ENCODE peak calls at places on chromosomes 13 and 19, in five cellular contexts. Q is stimulated activated CD4-positive, alpha-beta T cell treated with anti-CD3 and anti-CD28 coated beads, Interleukin-12 subunit alpha, Interleukin-12 subunit beta, amount 100 ng/mL, for 4 hours; P is nephron progenitor cell; V is stimulated activated CD8-positive, alpha-beta memory T cell treated with anti-CD3 and anti-CD28 coated beads, Interleukin-4, amount 100 ng/mL, for 1 hour; D is CD4-positive, alpha-beta T cell. M is an unnamed sample.
A peak's percentile ranks its signal among the peaks of the same experiment; 100 is the strongest.

GRCh38 chr13:39672378-39673132 is 17.1 kb downstream of the COG6 start:
- DNase-seq in V (no peak), P (no peak), D (no peak), Q (no peak), M (no peak)

GRCh38 chr13:62019858-62020257 is 604.2 kb upstream of the PCDH20 start:
- DNase-seq in P (no peak), Q (no peak), V (no peak), D (no peak), M (no peak)

GRCh38 chr19:18479964-18480723 is 41.7 kb downstream of the ELL start:
- DNase-seq in P (no peak), Q (no peak), V (no peak), D (no peak), M (no peak)

GRCh38 chr19:47697863-47698609 is 15.2 kb upstream of the EHD2 start:
- DNase-seq in D (peak; percentile 38), V (no peak), P (peak; percentile 77), Q (peak; percentile 51), M (peak; percentile 72)

GRCh38 chr19:51550848-51551672 is 19.6 kb upstream of the SIGLEC6 start:
- DNase-seq in Q (no peak), D (no peak), V (no peak), P (no peak), M (no peak)

GRCh38 chr19:12730054-12730453 is 4.4 kb downstream of the TRIR start:
- DNase-seq in V (no peak), P (no peak), D (no peak), Q (no peak), M (no peak)

GRCh38 chr19:46303702-46304397 is 7.0 kb downstream of the HIF3A start:
- DNase-seq in D (no peak), V (no peak), Q (no peak), P (peak; percentile 95), M (peak; percentile 60)

GRCh38 chr19:16915135-16915534 is 26.3 kb downstream of the F2RL3 start:
- DNase-seq in Q (no peak), P (no peak), V (no peak), D (no peak), M (no peak)

GRCh38 chr13:21670006-21670882 is 629 bp upstream of the FGF9 start:
- DNase-seq in V (no peak), Q (peak; percentile 66), P (peak; percentile 83), D (peak; percentile 53), M (no peak)

GRCh38 chr19:6811906-6812305 is 39.4 kb downstream of the VAV1 start:
- DNase-seq in P (no peak), D (no peak), V (no peak), Q (no peak), M (peak; percentile 84)

GRCh38 chr19:38211206-38211605 is 12.8 kb downstream of the DPF1 start:
- DNase-seq in V (no peak), P (peak; percentile 45), Q (no peak), D (no peak), M (no peak)

GRCh38 chr19:10749435-10750384 is 31.8 kb downstream of the DNM2 start:
- DNase-seq in Q (no peak), V (no peak), D (no peak), P (no peak), M (no peak)

GRCh38 chr13:40764587-40765403 is 6.2 kb downstream of the MRPS31 start:
- DNase-seq in D (no peak), Q (no peak), P (no peak), V (no peak), M (no peak)

GRCh38 chr19:47637550-47637949 is 28.6 kb downstream of the BICRA start:
- DNase-seq in P (no peak), Q (no peak), D (no peak), V (no peak), M (no peak)